ENCODE peak calls at places on chromosomes 4 and X, in five cellular contexts. E, J, O, R and B are unnamed samples.

GRCh38 chrX:10017866-10018265 is 50.7 kb downstream of the CLDN34 start:
- DNase-seq in R (peak; percentile 81), J (no peak), O (no peak), E (no peak), B (peak; percentile 65)

GRCh38 chrX:128021566-128021965 is 30.6 kb downstream of the ACTRT1 start:
- DNase-seq in R (no peak), E (no peak), O (no peak), J (no peak), B (no peak)

GRCh38 chrX:1589356-1590130 is 1.9 kb upstream of the AKAP17A start:
- DNase-seq in J (no peak), E (peak; percentile 44), O (no peak), R (no peak), B (no peak)

GRCh38 chr4:183130328-183131155 is 31.5 kb downstream of the WWC2 start:
- DNase-seq in E (no peak), R (no peak), J (no peak), O (no peak), B (no peak)

GRCh38 chrX:106862972-106863688 is 40.0 kb downstream of the RIPPLY1 start:
- DNase-seq in J (peak; percentile 20), R (peak; percentile 3), E (peak; percentile 58), O (no peak), B (peak; percentile 1)

GRCh38 chr4:89305028-89305427 is 2.6 kb downstream of the GPRIN3 start:
- DNase-seq in O (no peak), J (no peak), E (no peak), R (no peak), B (no peak)

GRCh38 chr4:154506253-154506652 is 14.7 kb upstream of the DCHS2 start:
- DNase-seq in E (no peak), J (peak; percentile 72), R (peak; percentile 27), O (no peak), B (peak; percentile 13)

GRCh38 chr4:73161527-73162185 is 92.1 kb upstream of the COX18 start:
- DNase-seq in E (no peak), O (no peak), J (no peak), R (no peak), B (no peak)

GRCh38 chrX:8755116-8755515 is 23.2 kb upstream of the ANOS1 start:
- DNase-seq in E (no peak), R (no peak), O (no peak), J (peak; percentile 3), B (no peak)

GRCh38 chrX:8755813-8756212 is 23.9 kb upstream of the ANOS1 start:
- DNase-seq in R (no peak), E (no peak), O (no peak), J (no peak), B (no peak)

DNA sequence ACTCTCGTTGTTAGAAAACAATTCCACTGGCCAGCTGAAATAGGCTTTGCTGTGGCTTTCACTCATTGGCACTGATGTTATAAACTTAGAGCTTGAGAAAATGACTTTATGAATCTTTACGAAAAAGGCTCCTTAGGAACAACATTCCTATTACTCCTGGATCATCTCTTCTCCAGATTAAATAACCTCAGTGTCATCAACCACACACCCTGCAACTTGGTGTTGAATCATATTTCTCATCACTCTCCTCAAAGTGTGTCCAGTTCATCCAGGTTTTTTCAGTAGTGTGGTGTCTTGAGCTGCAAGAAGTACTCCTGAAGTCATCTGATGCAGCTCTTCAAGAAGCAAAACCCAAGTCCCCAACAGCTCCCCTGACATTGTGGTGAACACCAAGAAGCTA is 28.1 kb upstream of the ANOS1 start:
- DNase-seq in O (no peak), E (no peak), J (no peak), R (no peak), B (no peak)
- TF ChIP-seq SRF in O (no peak), E (no peak), J (no peak), R (no peak), B (no peak)

DNA sequence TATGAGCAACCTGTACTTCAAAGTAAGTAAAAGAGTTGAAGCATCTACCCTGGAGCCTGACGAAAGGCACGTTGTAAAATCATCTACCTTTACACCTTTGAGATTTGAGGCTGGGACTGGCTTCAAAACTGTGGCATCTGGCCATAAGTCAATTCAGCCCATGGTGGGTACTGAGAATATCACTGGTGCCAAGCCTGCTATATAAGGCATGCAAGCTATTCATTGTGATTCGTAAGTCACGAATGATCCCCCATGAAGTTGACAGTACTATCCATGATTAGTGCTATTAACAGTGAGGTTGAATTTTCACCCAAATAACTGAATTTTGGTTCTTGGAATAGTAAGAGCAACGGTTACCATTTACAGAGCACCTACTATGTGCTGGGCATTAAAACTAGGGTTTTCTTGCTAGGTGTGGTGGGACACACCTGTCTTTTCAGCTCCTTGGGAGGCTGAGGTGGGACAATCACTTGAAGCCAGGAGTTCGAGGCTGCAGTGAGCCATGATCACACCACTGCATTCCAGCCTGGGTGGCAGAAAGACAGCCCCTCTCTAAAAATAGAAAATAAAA is 39.8 kb downstream of the IRF2 start:
- DNase-seq in O (no peak), E (no peak), R (no peak), J (no peak), B (no peak)
- TF ChIP-seq SRF in O (no peak), E (no peak), R (no peak), J (no peak), B (no peak)

GRCh38 chrX:153029875-153030274 is 26.4 kb upstream of the PNMA3 start:
- DNase-seq in E (no peak), R (no peak), J (no peak), O (no peak), B (no peak)

GRCh38 chrX:153029162-153029561 is 27.1 kb upstream of the PNMA3 start:
- DNase-seq in E (no peak), J (no peak), R (no peak), O (no peak), B (no peak)

GRCh38 chrX:153030801-153031200 is 25.5 kb upstream of the PNMA3 start:
- DNase-seq in R (no peak), O (no peak), J (no peak), E (no peak), B (no peak)

DNA sequence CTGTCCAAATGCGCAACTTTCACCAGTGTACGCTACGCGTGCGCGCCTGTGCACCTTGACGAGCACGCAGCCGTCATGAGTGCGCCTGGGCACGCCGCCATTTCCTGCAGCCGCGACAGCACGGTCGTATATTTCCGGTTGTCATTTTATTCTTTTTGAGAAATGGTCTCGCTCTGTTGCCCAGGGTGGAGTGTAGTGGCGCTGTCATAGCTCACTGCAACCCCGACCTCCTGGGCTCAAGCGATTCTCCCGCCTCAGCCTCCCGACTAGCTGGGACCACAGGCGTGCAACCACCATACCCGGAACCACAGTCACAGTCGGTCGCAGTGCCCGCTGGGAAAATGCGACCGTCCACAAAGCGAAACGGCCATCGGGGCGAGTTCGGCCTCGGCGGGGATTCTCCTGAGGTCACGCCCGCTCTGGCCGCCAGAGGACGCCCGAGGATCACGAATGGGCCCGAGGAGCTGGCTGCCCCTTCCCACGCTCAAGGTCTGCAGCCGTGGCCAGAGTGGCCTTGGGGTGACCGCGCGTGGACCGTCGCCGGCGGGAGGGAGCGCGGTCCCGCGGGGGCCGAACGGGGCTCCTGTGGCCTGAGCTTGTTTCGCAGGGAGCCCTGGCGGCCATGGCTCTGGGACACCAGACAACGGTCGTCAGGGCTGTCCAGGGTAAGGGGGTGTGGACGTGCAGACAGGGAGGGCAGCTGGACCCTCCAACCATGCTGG is 23.7 kb upstream of the PNMA3 start:
- DNase-seq in R (peak; percentile 21), O (no peak), J (peak; percentile 75), E (peak; percentile 87), B (peak; percentile 21)
- TF ChIP-seq SRF in R (no peak), O (no peak), J (no peak), E (no peak), B (no peak)

DNA sequence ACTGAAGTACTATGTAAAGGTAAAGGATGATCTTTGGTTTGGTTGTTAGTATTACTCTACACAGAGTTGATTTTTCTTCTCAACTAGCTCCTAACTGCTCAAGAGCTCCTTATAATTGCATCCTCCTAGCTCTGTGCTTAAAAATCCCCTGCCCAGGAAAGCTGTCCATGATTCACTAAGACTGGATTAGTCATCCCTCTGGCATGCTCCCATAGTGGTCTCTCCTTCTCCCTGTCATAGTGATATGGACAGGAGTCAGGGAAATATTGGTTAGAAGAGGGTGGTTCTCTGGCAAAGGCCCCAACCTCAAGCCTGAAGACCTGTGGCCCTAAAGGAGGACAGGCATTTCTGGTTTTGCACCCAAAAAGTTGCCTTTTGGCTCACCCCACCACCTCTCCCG is 242.3 kb upstream of the KCNIP4 start:
- DNase-seq in J (no peak), R (no peak), E (no peak), O (no peak), B (no peak)
- TF ChIP-seq SRF in J (no peak), R (no peak), E (no peak), O (no peak), B (no peak)

DNA sequence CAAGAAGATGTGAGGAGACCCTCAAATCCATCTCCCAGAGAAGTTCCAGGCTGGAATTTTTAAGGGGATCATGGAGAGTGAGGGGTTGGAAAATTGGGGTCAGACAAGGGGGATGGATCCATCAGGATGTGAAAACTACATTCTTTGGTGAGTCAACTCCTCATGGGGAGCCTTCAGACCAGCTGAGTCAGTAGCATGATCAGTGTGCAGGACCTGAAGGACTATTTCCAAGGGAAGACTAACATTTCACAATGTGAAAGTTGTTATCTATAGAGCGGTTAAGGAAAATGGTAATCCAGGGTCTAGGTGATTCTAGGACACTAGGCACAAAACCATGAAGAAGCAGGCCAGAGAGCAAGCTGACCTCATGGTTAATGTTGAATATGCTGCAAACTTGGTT is 38.6 kb upstream of the CEP135 start:
- DNase-seq in E (no peak), O (no peak), R (no peak), J (no peak), B (no peak)
- TF ChIP-seq SRF in E (no peak), O (no peak), R (no peak), J (no peak), B (no peak)

DNA sequence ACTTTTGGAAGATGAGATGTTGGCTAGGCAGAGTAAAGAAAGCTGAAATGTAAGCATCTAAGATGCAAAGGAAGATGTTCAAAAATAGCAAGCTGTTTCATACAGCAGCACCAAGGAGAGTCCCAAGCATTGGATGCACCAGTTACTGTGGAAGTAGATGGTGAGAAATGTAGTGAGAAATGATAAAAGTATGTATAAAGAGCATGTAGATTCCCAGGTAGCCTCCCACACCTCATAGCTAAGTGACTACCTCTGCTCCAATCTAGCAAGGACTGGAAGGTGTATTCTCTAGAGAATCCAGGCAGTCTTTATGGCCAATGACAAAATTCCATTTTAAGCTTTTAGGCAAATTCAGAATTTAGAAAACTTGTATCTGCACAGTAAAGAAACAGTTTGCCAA is 50.9 kb upstream of the C4orf54 start:
- DNase-seq in J (no peak), O (no peak), R (no peak), E (no peak), B (no peak)
- TF ChIP-seq SRF in J (no peak), O (no peak), R (no peak), E (no peak), B (no peak)

GRCh38 chrX:143669395-143669794 is 33.5 kb upstream of the SLITRK4 start:
- DNase-seq in E (no peak), J (no peak), O (no peak), R (no peak), B (no peak)
- TF ChIP-seq SRF in E (no peak), J (no peak), O (no peak), R (no peak), B (no peak)